ENCODE peak calls at places on chromosomes 2 and 18, in five cellular contexts. One of them, this sample, is unnamed. For H3K27me3, the result is how much of the 10 kb centered on the place peaks cover.

GRCh38 chr2:8679827-8680731 is 1.8 kb upstream of the ID2 start:
- DNase-seq in psoas muscle: no peak
- DNase-seq in AG04450: no peak
- DNase-seq in CD8-positive, alpha-beta T cell: no peak
- DNase-seq in upper lobe of right lung: peak
- DNase-seq in this sample: no peak

GRCh38 chr2:44768438-44769236 is 172.9 kb upstream of the SIX3 start:
- DNase-seq in psoas muscle: no peak
- DNase-seq in AG04450: no peak
- DNase-seq in CD8-positive, alpha-beta T cell: no peak
- DNase-seq in upper lobe of right lung: no peak
- DNase-seq in this sample: no peak

GRCh38 chr2:73292906-73293533 is 328 bp downstream of the EGR4 start:
- DNase-seq in psoas muscle: no peak
- DNase-seq in AG04450: no peak
- DNase-seq in CD8-positive, alpha-beta T cell: no peak
- DNase-seq in upper lobe of right lung: no peak
- DNase-seq in this sample: no peak

GRCh38 chr2:6982934-6983589 is 65.8 kb downstream of the RNF144A start:
- DNase-seq in psoas muscle: no peak
- DNase-seq in AG04450: no peak
- DNase-seq in CD8-positive, alpha-beta T cell: no peak
- DNase-seq in upper lobe of right lung: no peak
- DNase-seq in this sample: no peak

GRCh38 chr2:18924905-18925691 is 335.7 kb upstream of the NT5C1B start:
- DNase-seq in psoas muscle: no peak
- DNase-seq in AG04450: peak
- DNase-seq in CD8-positive, alpha-beta T cell: no peak
- DNase-seq in upper lobe of right lung: no peak
- DNase-seq in this sample: no peak

GRCh38 chr2:96527052-96527964 is 9.2 kb upstream of the ARID5A start:
- DNase-seq in psoas muscle: no peak
- DNase-seq in AG04450: no peak
- DNase-seq in CD8-positive, alpha-beta T cell: peak
- DNase-seq in upper lobe of right lung: peak
- DNase-seq in this sample: peak

GRCh38 chr2:207868855-207869596 is 99.3 kb upstream of the FZD5 start:
- DNase-seq in psoas muscle: no peak
- DNase-seq in AG04450: no peak
- DNase-seq in CD8-positive, alpha-beta T cell: no peak
- DNase-seq in upper lobe of right lung: no peak
- DNase-seq in this sample: no peak

GRCh38 chr2:28613616-28614501 is 118.0 kb downstream of the PLB1 start:
- DNase-seq in psoas muscle: no peak
- DNase-seq in AG04450: peak
- DNase-seq in CD8-positive, alpha-beta T cell: peak
- DNase-seq in upper lobe of right lung: no peak
- DNase-seq in this sample: no peak

GRCh38 chr2:97697252-97698235 is 15.8 kb upstream of the ZAP70 start:
- DNase-seq in psoas muscle: peak
- DNase-seq in AG04450: peak
- DNase-seq in CD8-positive, alpha-beta T cell: peak
- DNase-seq in upper lobe of right lung: peak
- DNase-seq in this sample: peak

GRCh38 chr2:214881647-214882205 is 72.2 kb upstream of the BARD1 start:
- DNase-seq in psoas muscle: no peak
- DNase-seq in AG04450: no peak
- DNase-seq in CD8-positive, alpha-beta T cell: no peak
- DNase-seq in upper lobe of right lung: no peak
- DNase-seq in this sample: no peak

GRCh38 chr2:200253631-200254030 is 52.9 kb upstream of the SPATS2L start:
- DNase-seq in psoas muscle: no peak
- DNase-seq in AG04450: no peak
- DNase-seq in CD8-positive, alpha-beta T cell: no peak
- DNase-seq in upper lobe of right lung: no peak
- DNase-seq in this sample: no peak

GRCh38 chr2:1546023-1546591 is 132.8 kb downstream of the TPO start:
- DNase-seq in psoas muscle: no peak
- DNase-seq in AG04450: peak
- DNase-seq in CD8-positive, alpha-beta T cell: peak
- DNase-seq in upper lobe of right lung: no peak
- DNase-seq in this sample: peak

GRCh38 chr2:29066271-29066860 is 8.0 kb downstream of the PCARE start:
- DNase-seq in psoas muscle: no peak
- DNase-seq in AG04450: peak
- DNase-seq in CD8-positive, alpha-beta T cell: no peak
- DNase-seq in upper lobe of right lung: no peak
- DNase-seq in this sample: no peak

GRCh38 chr2:100870652-100871531 is 51.0 kb downstream of the NPAS2 start:
- DNase-seq in psoas muscle: no peak
- DNase-seq in AG04450: no peak
- DNase-seq in CD8-positive, alpha-beta T cell: no peak
- DNase-seq in upper lobe of right lung: no peak
- DNase-seq in this sample: no peak

DNA sequence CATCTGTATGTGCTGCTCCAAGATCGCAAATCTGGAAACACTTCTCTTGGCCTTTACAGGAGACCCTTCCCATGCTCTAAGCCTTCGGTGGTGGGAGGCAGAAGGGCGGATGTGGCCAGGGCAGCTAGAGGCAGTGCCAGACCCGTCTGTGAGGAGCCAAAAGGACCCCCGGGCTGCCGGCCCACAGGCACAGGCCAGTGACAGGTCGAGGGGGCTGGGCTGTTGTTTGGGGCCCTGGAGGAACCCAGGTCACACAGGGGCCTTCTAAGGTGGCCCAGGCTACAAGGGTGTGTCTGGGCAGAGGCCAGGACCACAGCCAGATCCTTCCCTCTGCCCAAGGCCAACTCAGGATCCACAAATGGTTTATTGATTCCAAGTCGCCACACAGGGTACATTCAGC is 49.4 kb downstream of the SLC66A2 start:
- DNase-seq in psoas muscle: no peak
- DNase-seq in AG04450: no peak
- DNase-seq in CD8-positive, alpha-beta T cell: peak
- DNase-seq in upper lobe of right lung: no peak
- DNase-seq in this sample: no peak
- H3K27me3 ChIP-seq in psoas muscle: under half
- H3K27me3 ChIP-seq in AG04450: under half
- H3K27me3 ChIP-seq in CD8-positive, alpha-beta T cell: under half
- H3K27me3 ChIP-seq in upper lobe of right lung: under half
- H3K27me3 ChIP-seq in this sample: under half

GRCh38 chr2:15941970-15942710 is 1.8 kb downstream of the MYCN start:
- DNase-seq in psoas muscle: no peak
- DNase-seq in AG04450: no peak
- DNase-seq in CD8-positive, alpha-beta T cell: no peak
- DNase-seq in upper lobe of right lung: no peak
- DNase-seq in this sample: no peak

GRCh38 chr2:15939854-15940660 is at the start of gene MYCN:
- DNase-seq in psoas muscle: no peak
- DNase-seq in AG04450: no peak
- DNase-seq in CD8-positive, alpha-beta T cell: peak
- DNase-seq in upper lobe of right lung: no peak
- DNase-seq in this sample: peak

GRCh38 chr2:15940661-15941482 is 522 bp downstream of the MYCN start:
- DNase-seq in psoas muscle: no peak
- DNase-seq in AG04450: no peak
- DNase-seq in CD8-positive, alpha-beta T cell: no peak
- DNase-seq in upper lobe of right lung: no peak
- DNase-seq in this sample: no peak

GRCh38 chr2:15942711-15943345 is 2.5 kb downstream of the MYCN start:
- DNase-seq in psoas muscle: no peak
- DNase-seq in AG04450: no peak
- DNase-seq in CD8-positive, alpha-beta T cell: no peak
- DNase-seq in upper lobe of right lung: no peak
- DNase-seq in this sample: no peak

GRCh38 chr2:15941483-15941853 is 1.1 kb downstream of the MYCN start:
- DNase-seq in psoas muscle: no peak
- DNase-seq in AG04450: no peak
- DNase-seq in CD8-positive, alpha-beta T cell: no peak
- DNase-seq in upper lobe of right lung: no peak
- DNase-seq in this sample: no peak
- H3K27me3 ChIP-seq in psoas muscle: under half
- H3K27me3 ChIP-seq in AG04450: under half
- H3K27me3 ChIP-seq in CD8-positive, alpha-beta T cell: under half
- H3K27me3 ChIP-seq in upper lobe of right lung: under half
- H3K27me3 ChIP-seq in this sample: under half

GRCh38 chr2:94997981-94998920 is 27.3 kb upstream of the MAL start:
- DNase-seq in psoas muscle: no peak
- DNase-seq in AG04450: no peak
- DNase-seq in CD8-positive, alpha-beta T cell: no peak
- DNase-seq in upper lobe of right lung: peak
- DNase-seq in this sample: no peak
- H3K27me3 ChIP-seq in psoas muscle: under half
- H3K27me3 ChIP-seq in AG04450: under half
- H3K27me3 ChIP-seq in CD8-positive, alpha-beta T cell: under half
- H3K27me3 ChIP-seq in upper lobe of right lung: under half
- H3K27me3 ChIP-seq in this sample: under half

DNA sequence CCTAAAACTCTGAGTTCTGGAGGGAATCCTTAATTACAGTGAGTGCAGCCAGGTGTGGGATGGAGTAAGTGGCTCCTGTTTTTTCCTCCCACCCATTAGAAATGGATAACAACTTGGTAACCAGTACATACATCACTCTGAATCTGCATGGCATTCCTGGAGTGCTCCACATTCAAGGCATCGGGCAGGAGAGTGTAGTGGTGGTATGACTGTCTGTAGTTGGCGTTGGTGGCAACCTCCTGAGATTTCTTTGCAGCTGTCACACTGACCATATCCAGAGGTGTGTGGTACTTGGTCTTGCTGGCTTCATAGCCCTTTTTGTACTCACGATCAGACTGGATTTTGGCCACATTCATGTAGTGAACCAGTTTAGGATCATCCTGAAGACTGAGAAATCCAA is 68.3 kb downstream of the NEB start:
- DNase-seq in psoas muscle: no peak
- DNase-seq in AG04450: no peak
- DNase-seq in CD8-positive, alpha-beta T cell: no peak
- DNase-seq in upper lobe of right lung: no peak
- DNase-seq in this sample: no peak
- H3K27me3 ChIP-seq in psoas muscle: under half
- H3K27me3 ChIP-seq in AG04450: under half
- H3K27me3 ChIP-seq in CD8-positive, alpha-beta T cell: under half
- H3K27me3 ChIP-seq in upper lobe of right lung: under half
- H3K27me3 ChIP-seq in this sample: under half

GRCh38 chr2:11657646-11658045 is 12.3 kb downstream of the NTSR2 start:
- DNase-seq in psoas muscle: no peak
- DNase-seq in AG04450: no peak
- DNase-seq in CD8-positive, alpha-beta T cell: no peak
- DNase-seq in upper lobe of right lung: no peak
- DNase-seq in this sample: no peak
- H3K27me3 ChIP-seq in psoas muscle: under half
- H3K27me3 ChIP-seq in AG04450: under half
- H3K27me3 ChIP-seq in CD8-positive, alpha-beta T cell: under half
- H3K27me3 ChIP-seq in upper lobe of right lung: under half
- H3K27me3 ChIP-seq in this sample: under half

GRCh38 chr2:5694016-5694690 is 2.0 kb downstream of the SOX11 start:
- DNase-seq in psoas muscle: no peak
- DNase-seq in AG04450: no peak
- DNase-seq in CD8-positive, alpha-beta T cell: no peak
- DNase-seq in upper lobe of right lung: no peak
- DNase-seq in this sample: no peak

GRCh38 chr2:5693288-5694015 is 1.3 kb downstream of the SOX11 start:
- DNase-seq in psoas muscle: no peak
- DNase-seq in AG04450: no peak
- DNase-seq in CD8-positive, alpha-beta T cell: no peak
- DNase-seq in upper lobe of right lung: no peak
- DNase-seq in this sample: no peak

GRCh38 chr2:5691659-5692529 is at the start of gene SOX11:
- DNase-seq in psoas muscle: no peak
- DNase-seq in AG04450: peak
- DNase-seq in CD8-positive, alpha-beta T cell: no peak
- DNase-seq in upper lobe of right lung: no peak
- DNase-seq in this sample: no peak

GRCh38 chr2:5690718-5691658 is 1.2 kb upstream of the SOX11 start:
- DNase-seq in psoas muscle: no peak
- DNase-seq in AG04450: no peak
- DNase-seq in CD8-positive, alpha-beta T cell: no peak
- DNase-seq in upper lobe of right lung: no peak
- DNase-seq in this sample: no peak

DNA sequence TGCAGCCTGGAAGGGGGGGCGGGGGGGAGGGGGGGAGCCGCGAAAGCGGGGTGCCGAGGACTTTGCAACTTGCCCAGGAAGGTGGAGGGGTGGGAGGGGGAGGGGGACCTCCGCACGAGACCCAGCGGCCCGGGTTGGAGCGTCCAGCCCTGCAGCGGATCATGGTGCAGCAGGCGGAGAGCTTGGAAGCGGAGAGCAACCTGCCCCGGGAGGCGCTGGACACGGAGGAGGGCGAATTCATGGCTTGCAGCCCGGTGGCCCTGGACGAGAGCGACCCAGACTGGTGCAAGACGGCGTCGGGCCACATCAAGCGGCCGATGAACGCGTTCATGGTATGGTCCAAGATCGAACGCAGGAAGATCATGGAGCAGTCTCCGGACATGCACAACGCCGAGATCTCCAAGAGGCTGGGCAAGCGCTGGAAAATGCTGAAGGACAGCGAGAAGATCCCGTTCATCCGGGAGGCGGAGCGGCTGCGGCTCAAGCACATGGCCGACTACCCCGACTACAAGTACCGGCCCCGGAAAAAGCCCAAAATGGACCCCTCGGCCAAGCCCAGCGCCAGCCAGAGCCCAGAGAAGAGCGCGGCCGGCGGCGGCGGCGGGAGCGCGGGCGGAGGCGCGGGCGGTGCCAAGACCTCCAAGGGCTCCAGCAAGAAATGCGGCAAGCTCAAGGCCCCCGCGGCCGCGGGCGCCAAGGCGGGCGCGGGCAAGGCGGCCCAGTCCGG is 540 bp downstream of the SOX11 start:
- DNase-seq in psoas muscle: no peak
- DNase-seq in AG04450: no peak
- DNase-seq in CD8-positive, alpha-beta T cell: no peak
- DNase-seq in upper lobe of right lung: no peak
- DNase-seq in this sample: no peak
- H3K27me3 ChIP-seq in psoas muscle: half or more
- H3K27me3 ChIP-seq in AG04450: under half
- H3K27me3 ChIP-seq in CD8-positive, alpha-beta T cell: under half
- H3K27me3 ChIP-seq in upper lobe of right lung: half or more
- H3K27me3 ChIP-seq in this sample: under half

GRCh38 chr2:239791727-239792648 is 233.2 kb downstream of the NDUFA10 start:
- DNase-seq in psoas muscle: no peak
- DNase-seq in AG04450: no peak
- DNase-seq in CD8-positive, alpha-beta T cell: no peak
- DNase-seq in upper lobe of right lung: no peak
- DNase-seq in this sample: no peak

GRCh38 chr2:239790721-239791120 is 234.4 kb downstream of the NDUFA10 start:
- DNase-seq in psoas muscle: no peak
- DNase-seq in AG04450: no peak
- DNase-seq in CD8-positive, alpha-beta T cell: no peak
- DNase-seq in upper lobe of right lung: peak
- DNase-seq in this sample: no peak

GRCh38 chr2:239790313-239790712 is 234.8 kb downstream of the NDUFA10 start:
- DNase-seq in psoas muscle: no peak
- DNase-seq in AG04450: no peak
- DNase-seq in CD8-positive, alpha-beta T cell: no peak
- DNase-seq in upper lobe of right lung: no peak
- DNase-seq in this sample: no peak

GRCh38 chr2:239787651-239788050 is 237.5 kb downstream of the NDUFA10 start:
- DNase-seq in psoas muscle: no peak
- DNase-seq in AG04450: no peak
- DNase-seq in CD8-positive, alpha-beta T cell: no peak
- DNase-seq in upper lobe of right lung: no peak
- DNase-seq in this sample: no peak

GRCh38 chr2:239789711-239790110 is 235.4 kb downstream of the NDUFA10 start:
- DNase-seq in psoas muscle: no peak
- DNase-seq in AG04450: no peak
- DNase-seq in CD8-positive, alpha-beta T cell: no peak
- DNase-seq in upper lobe of right lung: no peak
- DNase-seq in this sample: no peak
- H3K27me3 ChIP-seq in psoas muscle: under half
- H3K27me3 ChIP-seq in AG04450: under half
- H3K27me3 ChIP-seq in CD8-positive, alpha-beta T cell: under half
- H3K27me3 ChIP-seq in upper lobe of right lung: under half
- H3K27me3 ChIP-seq in this sample: under half